ENCODE peak calls at places on chromosomes 2 and 18, in four cellular contexts. P, L, R and N are unnamed samples.
A peak's percentile ranks its signal among the peaks of the same experiment; 100 is the strongest.

GRCh38 chr18:48412339-48412929 is 3.3 kb upstream of the ZBTB7C start:
- DNase-seq in P (no peak), R (no peak), L (no peak), N (no peak)

GRCh38 chr2:72115361-72116080 is 32.1 kb downstream of the CYP26B1 start:
- DNase-seq in R (no peak), L (peak; percentile 62), P (peak; percentile 73), N (no peak)

GRCh38 chr2:98438190-98439133 is 6.2 kb upstream of the INPP4A start:
- DNase-seq in R (no peak), P (no peak), L (no peak), N (no peak)

GRCh38 chr2:161067846-161068245 is 92.4 kb upstream of the TANK start:
- DNase-seq in L (no peak), P (no peak), R (no peak), N (no peak)

GRCh38 chr2:119252186-119253113 is 28.8 kb downstream of the STEAP3 start:
- DNase-seq in L (no peak), P (peak; percentile 97), R (no peak), N (no peak)

GRCh38 chr2:112829247-112829646 is 7.3 kb downstream of the IL1B start:
- DNase-seq in P (no peak), R (no peak), L (no peak), N (no peak)

GRCh38 chr2:195543902-195544894 is 112.8 kb upstream of the SLC39A10 start:
- DNase-seq in L (no peak), R (no peak), P (peak; percentile 93), N (no peak)

GRCh38 chr2:27249891-27250651 is 12.8 kb downstream of the SLC30A3 start:
- DNase-seq in L (no peak), R (no peak), P (peak; percentile 31), N (peak; percentile 45)

GRCh38 chr2:85246348-85246747 is 81.4 kb downstream of the TGOLN2 start:
- DNase-seq in L (no peak), P (no peak), R (no peak), N (no peak)

GRCh38 chr2:170905864-170906263 is 23.2 kb upstream of the GORASP2 start:
- DNase-seq in R (no peak), P (no peak), L (no peak), N (no peak)

GRCh38 chr18:33755918-33756590 is 178.0 kb downstream of the ASXL3 start:
- DNase-seq in L (peak; percentile 63), R (no peak), P (peak; percentile 93), N (no peak)

DNA sequence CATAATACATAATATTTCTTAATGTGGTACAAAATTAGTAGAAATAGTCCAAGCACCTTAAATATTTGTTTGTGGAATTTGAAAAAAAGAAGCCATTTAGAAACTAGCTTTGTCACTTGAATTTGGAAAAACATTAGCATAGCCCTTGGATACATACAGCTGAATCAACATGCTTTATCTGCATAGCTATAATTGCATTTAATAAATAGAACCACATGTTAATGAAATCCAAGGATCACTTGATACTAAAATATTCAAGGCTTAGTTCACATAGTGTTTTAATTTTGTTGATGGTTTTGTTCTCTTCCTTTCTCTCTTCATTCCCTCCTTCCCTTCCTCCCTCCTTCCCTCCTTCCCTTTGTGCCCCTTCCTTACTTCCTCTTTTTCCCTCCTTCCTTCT is 169.4 kb upstream of the NRXN1 start:
- DNase-seq in L (no peak), P (no peak), R (no peak), N (no peak)
- TF ChIP-seq CTCF in L (no peak), P (no peak), R (no peak), N (no peak)

DNA sequence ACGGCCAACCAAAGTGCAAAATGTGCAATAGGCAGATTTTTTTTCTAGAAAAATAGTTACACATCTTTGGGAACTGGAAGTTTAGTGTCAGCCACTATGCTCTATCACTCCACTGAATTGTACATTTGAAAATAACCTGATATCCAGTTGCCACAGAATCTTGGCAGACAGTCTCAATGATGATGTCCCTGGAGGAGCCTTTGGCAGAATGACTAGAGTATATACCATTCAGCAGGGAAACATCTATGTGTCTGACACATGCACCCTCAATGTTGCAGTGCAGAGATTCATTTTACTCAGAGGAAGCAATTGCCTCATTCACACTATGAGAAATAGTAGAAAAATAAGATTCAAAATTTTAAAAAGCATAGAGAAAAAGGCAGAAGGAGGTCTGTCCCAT is 475.8 kb downstream of the LRRTM4 start:
- DNase-seq in L (no peak), R (no peak), P (no peak), N (no peak)
- H3K27ac ChIP-seq in L (no peak overlapping the region), R (no peak overlapping the region), P (no peak overlapping the region), N (no peak overlapping the region)

GRCh38 chr18:3367491-3368091 is 82.4 kb upstream of the TGIF1 start:
- DNase-seq in R (no peak), P (peak; percentile 7), L (no peak), N (no peak)
- TF ChIP-seq CTCF in R (no peak), P (no peak), L (no peak), N (no peak)

GRCh38 chr2:192201116-192201515 is 6.4 kb upstream of the TMEFF2 start:
- DNase-seq in P (no peak), L (no peak), R (no peak), N (no peak)
- H3K27ac ChIP-seq in P (no peak overlapping the region), L (no peak overlapping the region), R (no peak overlapping the region), N (no peak overlapping the region)

GRCh38 chr2:197434541-197435513 is at the start of gene SF3B1:
- DNase-seq in P (peak; percentile 98), R (peak; percentile 99), L (peak; percentile 99), N (peak; percentile 99)

GRCh38 chr2:197433770-197434438 is 924 bp downstream of the SF3B1 start:
- DNase-seq in L (no peak), R (no peak), P (peak; percentile 13), N (no peak)

GRCh38 chr2:197442865-197443264 is 8.0 kb upstream of the SF3B1 start:
- DNase-seq in P (no peak), L (no peak), R (no peak), N (no peak)

GRCh38 chr2:197435598-197436435 is 989 bp upstream of the SF3B1 start:
- DNase-seq in P (no peak), L (no peak), R (no peak), N (no peak)

GRCh38 chr2:197437380-197437779 is 2.6 kb upstream of the SF3B1 start:
- DNase-seq in L (no peak), P (no peak), R (no peak), N (no peak)
- TF ChIP-seq CTCF in L (no peak), P (no peak), R (no peak), N (no peak)

GRCh38 chr2:47072728-47073191 is 82.3 kb downstream of the STPG4 start:
- DNase-seq in R (peak; percentile 49), P (no peak), L (no peak), N (no peak)

GRCh38 chr2:47072018-47072691 is 83.0 kb downstream of the STPG4 start:
- DNase-seq in P (peak; percentile 70), R (no peak), L (peak; percentile 95), N (no peak)

GRCh38 chr2:47074691-47075090 is 80.4 kb downstream of the STPG4 start:
- DNase-seq in P (no peak), R (no peak), L (no peak), N (no peak)

GRCh38 chr2:47073641-47074040 is 81.5 kb downstream of the STPG4 start:
- DNase-seq in R (no peak), L (no peak), P (no peak), N (no peak)

GRCh38 chr2:47073217-47073616 is 81.9 kb downstream of the STPG4 start:
- DNase-seq in L (no peak), R (no peak), P (no peak), N (no peak)
- H3K27ac ChIP-seq in L (peak overlapping the region; percentile 89), R (peak overlapping the region; percentile 72), P (no peak overlapping the region), N (peak overlapping the region; percentile 27)

DNA sequence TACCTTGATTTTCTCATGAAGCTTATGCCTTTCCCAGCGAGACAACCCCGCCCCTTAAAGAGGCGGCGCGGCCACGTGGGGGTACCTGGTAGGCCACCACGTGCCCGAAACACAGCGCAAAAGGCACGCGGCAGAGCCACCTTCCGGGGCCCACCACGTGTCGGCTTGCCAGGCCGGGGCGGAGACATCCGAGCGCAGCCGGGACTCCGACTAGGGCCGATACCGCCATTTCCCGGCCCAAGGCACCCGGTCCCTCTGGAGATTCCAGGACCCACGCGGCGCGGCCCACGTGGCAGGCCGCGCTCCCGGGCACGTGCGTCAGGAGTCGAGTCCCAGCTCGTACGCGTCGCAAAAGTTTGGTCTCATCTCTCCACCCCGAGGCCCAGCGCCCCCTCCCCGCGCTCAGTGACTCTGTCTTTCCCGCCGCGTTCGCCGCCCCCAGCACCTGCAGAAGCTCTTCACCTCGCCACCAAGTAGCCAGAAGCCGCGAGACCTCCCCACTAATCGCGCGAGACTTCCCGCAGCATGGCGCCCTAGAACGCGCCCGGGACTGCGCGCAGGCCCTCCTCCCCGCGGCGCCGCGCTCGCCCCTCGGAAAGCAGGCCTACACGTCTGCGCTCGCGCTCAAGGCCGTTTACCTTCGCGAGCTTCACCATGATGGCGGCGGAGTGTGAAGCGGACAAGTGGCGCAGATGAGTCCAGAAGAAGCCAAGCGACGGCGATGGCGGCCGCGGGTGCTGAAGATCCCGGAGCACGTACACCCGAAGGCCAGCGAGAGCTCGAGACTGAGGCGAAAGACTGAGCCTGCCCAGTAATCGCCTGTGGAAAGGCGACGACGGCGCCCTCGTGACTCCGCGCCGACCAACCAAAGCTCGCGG is at the start of gene NCL:
- DNase-seq in L (peak; percentile 99), R (peak; percentile 82), P (peak; percentile 98), N (peak; percentile 82)
- TF ChIP-seq CTCF in L (no peak), R (no peak), P (no peak), N (no peak)

GRCh38 chr2:190970170-190970569 is 43.8 kb downstream of the STAT1 start:
- DNase-seq in R (no peak), P (no peak), L (no peak), N (no peak)
- H3K27ac ChIP-seq in R (no peak overlapping the region), P (no peak overlapping the region), L (no peak overlapping the region), N (no peak overlapping the region)